ENCODE peak calls at places on chromosome 3, in nine cellular contexts. F is GM10248, Y is COR-L47, Q is WTC11, C is thoracic aorta, R is nephron progenitor cell, I is AG08395, N is lower lobe of right lung, O is GM12864. U is an unnamed sample.

GRCh38 chr3:14602006-14602803 is 49.4 kb upstream of the CCDC174 start:
- DNase-seq in F (no peak), Y (no peak), Q (peak; percentile 65), C (no peak), R (peak; percentile 56), I (no peak), N (no peak), O (no peak), U (no peak)

GRCh38 chr3:57646723-57647122 is 46.2 kb downstream of the DENND6A start:
- DNase-seq in F (peak; percentile 19), Y (no peak), Q (no peak), C (no peak), R (no peak), I (peak; percentile 54), N (no peak), O (no peak), U (no peak)

GRCh38 chr3:150238995-150239612 is 169.0 kb upstream of the TSC22D2 start:
- DNase-seq in F (no peak), Y (peak; percentile 79), Q (peak; percentile 44), C (no peak), R (no peak), I (no peak), N (no peak), O (no peak), U (no peak)

GRCh38 chr3:126557415-126557745 is 1.4 kb downstream of the C3orf22 start:
- DNase-seq in F (no peak), Y (no peak), Q (no peak), C (no peak), R (no peak), I (no peak), N (peak; percentile 38), O (no peak), U (no peak)

GRCh38 chr3:149291178-149291577 is 42.3 kb downstream of the TM4SF18 start:
- DNase-seq in F (peak; percentile 27), Y (no peak), Q (no peak), C (no peak), R (no peak), I (no peak), N (no peak), O (no peak), U (no peak)

GRCh38 chr3:113275876-113276580 is 64.7 kb downstream of the BOC start:
- DNase-seq in F (peak; percentile 58), Y (no peak), Q (no peak), C (no peak), R (peak; percentile 30), I (peak; percentile 80), N (no peak), O (peak; percentile 27), U (peak; percentile 37)

GRCh38 chr3:21013566-21013965 is 737.4 kb downstream of the ZNF385D start:
- DNase-seq in F (no peak), Y (no peak), Q (no peak), C (no peak), R (no peak), I (no peak), N (no peak), O (no peak), U (no peak)

GRCh38 chr3:66272016-66272415 is 51.2 kb downstream of the SLC25A26 start:
- DNase-seq in F (no peak), Y (no peak), Q (no peak), C (no peak), R (no peak), I (no peak), N (no peak), O (no peak), U (no peak)

GRCh38 chr3:129892857-129893615 is 475 bp downstream of the TMCC1 start:
- DNase-seq in F (peak; percentile 86), Y (peak; percentile 84), Q (peak; percentile 70), C (peak; percentile 16), R (peak; percentile 77), I (peak; percentile 4), N (peak; percentile 80), O (no peak), U (peak; percentile 60)

GRCh38 chr3:144264805-144265204 is 293.2 kb downstream of the DIPK2A start:
- DNase-seq in F (no peak), Y (no peak), Q (no peak), C (no peak), R (no peak), I (no peak), N (no peak), O (no peak), U (no peak)